ENCODE peak calls at places on chromosomes 5 and 9, in seven cellular contexts. Q, V, F, X, C, H and S are unnamed samples.

GRCh38 chr9:137426018-137426681 is 3.0 kb downstream of the NOXA1 start:
- DNase-seq in Q (no peak), V (no peak), F (no peak), X (no peak), C (no peak), H (no peak), S (no peak)

GRCh38 chr5:172920447-172920849 is 38.8 kb upstream of the RPL26L1 start:
- DNase-seq in Q (no peak), V (no peak), F (no peak), X (no peak), C (peak), H (no peak), S (no peak)

GRCh38 chr9:127785023-127785932 is 556 bp upstream of the CDK9 start:
- DNase-seq in Q (peak), V (peak), F (peak), X (peak), C (peak), H (peak), S (no peak)

GRCh38 chr9:104740596-104740995 is 6.9 kb upstream of the NIPSNAP3A start:
- DNase-seq in Q (no peak), V (no peak), F (no peak), X (no peak), C (no peak), H (no peak), S (no peak)

GRCh38 chr9:99416007-99416406 is 193.9 kb downstream of the SEC61B start:
- DNase-seq in Q (peak), V (no peak), F (no peak), X (no peak), C (no peak), H (peak), S (no peak)

GRCh38 chr5:118711727-118712126 is 276.6 kb downstream of the DTWD2 start:
- DNase-seq in Q (no peak), V (no peak), F (no peak), X (no peak), C (no peak), H (no peak), S (no peak)

GRCh38 chr9:86410281-86410680 is 56.1 kb upstream of the TUT7 start:
- DNase-seq in Q (no peak), V (no peak), F (no peak), X (no peak), C (no peak), H (no peak), S (no peak)

GRCh38 chr5:108366500-108366899 is 15.4 kb downstream of the FBXL17 start:
- DNase-seq in Q (no peak), V (no peak), F (no peak), X (no peak), C (no peak), H (no peak), S (no peak)

GRCh38 chr9:21502586-21502985 is 20.5 kb upstream of the IFNE start:
- DNase-seq in Q (no peak), V (no peak), F (no peak), X (no peak), C (no peak), H (no peak), S (no peak)

GRCh38 chr5:151678146-151678545 is 8.6 kb downstream of the SPARC start:
- DNase-seq in Q (no peak), V (no peak), F (no peak), X (no peak), C (no peak), H (no peak), S (no peak)

GRCh38 chr5:163383754-163384153 is 53.6 kb upstream of the CCNG1 start:
- DNase-seq in Q (no peak), V (no peak), F (no peak), X (no peak), C (no peak), H (no peak), S (no peak)

GRCh38 chr5:133365326-133365725 is 247.0 kb downstream of the FSTL4 start:
- DNase-seq in Q (no peak), V (no peak), F (no peak), X (no peak), C (no peak), H (no peak), S (no peak)

GRCh38 chr5:127313847-127314473 is 23.4 kb downstream of the MEGF10 start:
- DNase-seq in Q (peak), V (peak), F (no peak), X (peak), C (peak), H (peak), S (peak)